ENCODE peak calls at places on chromosomes 7 and 10, in eight cellular contexts. I, A, D, X, E, P, B and O are unnamed samples.

GRCh38 chr10:92124020-92124419 is 166.9 kb downstream of the CPEB3 start:
- DNase-seq in I (no peak), A (no peak), D (no peak), X (no peak), E (no peak), P (peak), B (no peak), O (no peak)

GRCh38 chr7:103636153-103636552 is 190.1 kb upstream of the SLC26A5 start:
- DNase-seq in I (no peak), A (no peak), D (no peak), X (peak), E (peak), P (no peak), B (no peak), O (no peak)

GRCh38 chr7:141544831-141545230 is 6.4 kb upstream of the AGK start:
- DNase-seq in I (no peak), A (no peak), D (no peak), X (no peak), E (no peak), P (no peak), B (no peak), O (no peak)

GRCh38 chr10:124117879-124118278 is 24.5 kb upstream of the CHST15 start:
- DNase-seq in I (no peak), A (no peak), D (no peak), X (no peak), E (no peak), P (no peak), B (no peak), O (no peak)

GRCh38 chr7:1544896-1545416 is 11.0 kb downstream of the TMEM184A start:
- DNase-seq in I (no peak), A (no peak), D (no peak), X (no peak), E (no peak), P (no peak), B (no peak), O (no peak)

GRCh38 chr10:361203-362135 is 226.2 kb downstream of the ZMYND11 start:
- DNase-seq in I (no peak), A (no peak), D (no peak), X (peak), E (no peak), P (no peak), B (no peak), O (no peak)

GRCh38 chr7:83985766-83986165 is 208.8 kb downstream of the SEMA3A start:
- DNase-seq in I (no peak), A (no peak), D (no peak), X (no peak), E (no peak), P (no peak), B (no peak), O (no peak)

GRCh38 chr10:130741901-130742625 is 569.5 kb downstream of the TCERG1L start:
- DNase-seq in I (no peak), A (no peak), D (peak), X (no peak), E (no peak), P (no peak), B (no peak), O (no peak)

GRCh38 chr10:131220601-131221171 is 90.8 kb downstream of the TCERG1L start:
- DNase-seq in I (no peak), A (no peak), D (no peak), X (no peak), E (no peak), P (no peak), B (no peak), O (no peak)

GRCh38 chr7:33744293-33744692 is 161.0 kb upstream of the BMPER start:
- DNase-seq in I (no peak), A (peak), D (no peak), X (no peak), E (peak), P (no peak), B (no peak), O (no peak)
- TF ChIP-seq CTCF in I (peak), A (peak), D (no peak), X (no peak), E (no peak), P (no peak), B (no peak), O (peak)

GRCh38 chr7:52168085-52168484 is 851.5 kb upstream of the COBL start:
- DNase-seq in I (no peak), A (no peak), D (no peak), X (peak), E (no peak), P (no peak), B (no peak), O (no peak)
- TF ChIP-seq CTCF in I (no peak), A (no peak), D (no peak), X (peak), E (no peak), P (peak), B (no peak), O (no peak)

DNA sequence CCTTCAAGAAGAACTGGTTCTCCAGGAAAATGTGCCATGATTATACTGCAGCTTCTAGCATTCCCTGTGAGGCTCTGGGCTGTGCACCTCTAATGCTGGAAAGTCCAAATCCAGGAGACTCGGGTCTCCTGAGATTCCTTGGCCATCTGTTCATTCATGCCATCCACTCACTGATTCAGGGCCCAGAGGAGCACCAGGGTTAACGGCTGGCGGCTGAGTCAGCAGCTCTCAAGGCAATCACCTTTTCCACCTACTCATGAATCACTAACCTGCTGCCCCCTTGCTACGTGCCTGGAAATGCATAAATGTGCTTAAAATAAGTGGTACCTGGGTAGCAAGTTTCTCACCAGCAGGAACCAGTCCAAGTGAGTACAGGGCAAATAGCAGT is 132.7 kb downstream of the KCNMA1 start:
- DNase-seq in I (no peak), A (no peak), D (no peak), X (no peak), E (peak), P (peak), B (no peak), O (no peak)
- TF ChIP-seq CTCF in I (no peak), A (no peak), D (no peak), X (no peak), E (no peak), P (no peak), B (no peak), O (no peak)

DNA sequence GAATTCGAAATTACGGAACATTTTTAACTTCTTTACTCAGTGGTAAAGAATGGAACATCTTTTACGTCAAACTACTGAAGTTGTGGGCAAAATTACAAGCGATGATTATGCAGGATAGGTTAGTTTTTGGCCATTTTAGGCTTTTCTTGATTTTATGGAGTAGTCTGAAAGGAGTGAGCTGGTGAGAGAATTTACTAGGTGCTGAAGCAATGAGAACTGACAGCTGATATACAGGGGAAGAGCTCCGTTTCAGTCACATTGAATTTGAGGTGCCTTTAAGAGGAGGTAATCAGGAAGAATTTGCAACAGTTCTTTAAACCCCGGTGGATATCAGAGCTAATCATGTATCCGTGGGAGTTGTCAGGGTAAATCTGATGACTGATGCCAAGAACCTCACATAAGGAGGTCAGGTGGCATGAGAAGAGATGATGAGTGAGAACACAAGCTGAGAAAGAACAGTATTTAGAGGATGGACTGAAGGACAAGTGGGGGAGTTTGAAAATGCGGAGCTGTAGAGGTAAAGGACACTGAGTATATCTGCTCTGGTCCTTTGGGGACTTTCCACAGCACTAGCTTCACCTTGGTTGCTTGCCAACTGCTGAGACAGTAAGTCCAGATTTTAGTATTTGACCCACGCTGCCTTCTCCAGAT is 104.3 kb downstream of the AHR start:
- DNase-seq in I (no peak), A (peak), D (no peak), X (no peak), E (no peak), P (no peak), B (no peak), O (no peak)
- TF ChIP-seq CTCF in I (no peak), A (no peak), D (no peak), X (no peak), E (no peak), P (no peak), B (no peak), O (no peak)

GRCh38 chr10:70274643-70275042 is 9.2 kb downstream of the NPFFR1 start:
- DNase-seq in I (no peak), A (no peak), D (no peak), X (no peak), E (peak), P (no peak), B (no peak), O (no peak)
- TF ChIP-seq CTCF in I (peak), A (no peak), D (no peak), X (no peak), E (peak), P (no peak), B (no peak), O (no peak)